ENCODE peak calls at places on chromosome 9, in eight cellular contexts. One of them, this sample, is unnamed.

GRCh38 chr9:114226289-114227055 is 71.1 kb downstream of the COL27A1 start:
- DNase-seq in tibial artery: no peak
- DNase-seq in pancreas: peak
- DNase-seq in A673: no peak
- DNase-seq in lower lobe of right lung: no peak
- DNase-seq in sigmoid colon: no peak
- DNase-seq in CD8-positive, alpha-beta memory T cell: no peak
- DNase-seq in fibroblast of lung: no peak
- DNase-seq in this sample: no peak

GRCh38 chr9:134647359-134648115 is 5.9 kb downstream of the COL5A1 start:
- DNase-seq in fibroblast of lung: no peak
- DNase-seq in sigmoid colon: no peak
- DNase-seq in lower lobe of right lung: no peak
- DNase-seq in tibial artery: no peak
- DNase-seq in pancreas: peak
- DNase-seq in CD8-positive, alpha-beta memory T cell: no peak
- DNase-seq in A673: no peak
- DNase-seq in this sample: no peak

GRCh38 chr9:113594484-113595299 is 131.2 kb downstream of the RGS3 start:
- DNase-seq in fibroblast of lung: no peak
- DNase-seq in pancreas: no peak
- DNase-seq in A673: no peak
- DNase-seq in lower lobe of right lung: peak
- DNase-seq in CD8-positive, alpha-beta memory T cell: no peak
- DNase-seq in tibial artery: peak
- DNase-seq in sigmoid colon: peak
- DNase-seq in this sample: no peak

GRCh38 chr9:137689745-137690529 is 71.1 kb downstream of the EHMT1 start:
- DNase-seq in A673: peak
- DNase-seq in fibroblast of lung: no peak
- DNase-seq in CD8-positive, alpha-beta memory T cell: no peak
- DNase-seq in pancreas: no peak
- DNase-seq in lower lobe of right lung: no peak
- DNase-seq in sigmoid colon: no peak
- DNase-seq in tibial artery: no peak
- DNase-seq in this sample: no peak

GRCh38 chr9:16624356-16624755 is 246.1 kb downstream of the BNC2 start:
- DNase-seq in A673: no peak
- DNase-seq in lower lobe of right lung: no peak
- DNase-seq in fibroblast of lung: no peak
- DNase-seq in CD8-positive, alpha-beta memory T cell: no peak
- DNase-seq in sigmoid colon: no peak
- DNase-seq in pancreas: no peak
- DNase-seq in tibial artery: no peak
- DNase-seq in this sample: no peak

GRCh38 chr9:22208846-22209585 is 199.9 kb upstream of the CDKN2B start:
- DNase-seq in fibroblast of lung: peak
- DNase-seq in sigmoid colon: no peak
- DNase-seq in pancreas: no peak
- DNase-seq in lower lobe of right lung: no peak
- DNase-seq in tibial artery: no peak
- DNase-seq in A673: no peak
- DNase-seq in CD8-positive, alpha-beta memory T cell: no peak
- DNase-seq in this sample: no peak

GRCh38 chr9:95383198-95383673 is 65.7 kb upstream of the FANCC start:
- DNase-seq in A673: peak
- DNase-seq in fibroblast of lung: peak
- DNase-seq in pancreas: no peak
- DNase-seq in lower lobe of right lung: no peak
- DNase-seq in tibial artery: no peak
- DNase-seq in sigmoid colon: no peak
- DNase-seq in CD8-positive, alpha-beta memory T cell: no peak
- DNase-seq in this sample: no peak

GRCh38 chr9:89759563-89759962 is 154.8 kb downstream of the GADD45G start:
- DNase-seq in pancreas: no peak
- DNase-seq in fibroblast of lung: no peak
- DNase-seq in lower lobe of right lung: no peak
- DNase-seq in A673: no peak
- DNase-seq in sigmoid colon: no peak
- DNase-seq in tibial artery: no peak
- DNase-seq in CD8-positive, alpha-beta memory T cell: no peak
- DNase-seq in this sample: no peak

GRCh38 chr9:104232781-104233341 is 138.8 kb downstream of the SMC2 start:
- DNase-seq in tibial artery: no peak
- DNase-seq in CD8-positive, alpha-beta memory T cell: no peak
- DNase-seq in fibroblast of lung: peak
- DNase-seq in lower lobe of right lung: no peak
- DNase-seq in pancreas: no peak
- DNase-seq in A673: no peak
- DNase-seq in sigmoid colon: no peak
- DNase-seq in this sample: no peak

GRCh38 chr9:129287595-129288305 is 109.7 kb upstream of the IER5L start:
- DNase-seq in lower lobe of right lung: peak
- DNase-seq in tibial artery: peak
- DNase-seq in pancreas: no peak
- DNase-seq in sigmoid colon: peak
- DNase-seq in CD8-positive, alpha-beta memory T cell: no peak
- DNase-seq in A673: no peak
- DNase-seq in fibroblast of lung: no peak
- DNase-seq in this sample: no peak

GRCh38 chr9:122042056-122042455 is 51.1 kb downstream of the TTLL11 start:
- DNase-seq in A673: no peak
- DNase-seq in sigmoid colon: no peak
- DNase-seq in fibroblast of lung: no peak
- DNase-seq in lower lobe of right lung: no peak
- DNase-seq in pancreas: no peak
- DNase-seq in CD8-positive, alpha-beta memory T cell: no peak
- DNase-seq in tibial artery: no peak
- DNase-seq in this sample: no peak

GRCh38 chr9:136206602-136207333 is 1.8 kb upstream of the LHX3 start:
- DNase-seq in fibroblast of lung: no peak
- DNase-seq in pancreas: peak
- DNase-seq in A673: no peak
- DNase-seq in sigmoid colon: no peak
- DNase-seq in lower lobe of right lung: no peak
- DNase-seq in CD8-positive, alpha-beta memory T cell: no peak
- DNase-seq in tibial artery: no peak
- DNase-seq in this sample: no peak

GRCh38 chr9:124749811-124750210 is 21.3 kb downstream of the NR6A1 start:
- DNase-seq in fibroblast of lung: peak
- DNase-seq in A673: no peak
- DNase-seq in lower lobe of right lung: no peak
- DNase-seq in tibial artery: no peak
- DNase-seq in sigmoid colon: no peak
- DNase-seq in CD8-positive, alpha-beta memory T cell: no peak
- DNase-seq in pancreas: no peak
- DNase-seq in this sample: no peak

GRCh38 chr9:129392093-129392541 is 214.1 kb upstream of the IER5L start:
- DNase-seq in A673: no peak
- DNase-seq in lower lobe of right lung: no peak
- DNase-seq in fibroblast of lung: no peak
- DNase-seq in pancreas: no peak
- DNase-seq in CD8-positive, alpha-beta memory T cell: no peak
- DNase-seq in tibial artery: no peak
- DNase-seq in sigmoid colon: no peak
- DNase-seq in this sample: no peak

GRCh38 chr9:6188906-6189305 is 26.7 kb upstream of the IL33 start:
- DNase-seq in pancreas: no peak
- DNase-seq in lower lobe of right lung: no peak
- DNase-seq in fibroblast of lung: no peak
- DNase-seq in sigmoid colon: no peak
- DNase-seq in CD8-positive, alpha-beta memory T cell: no peak
- DNase-seq in A673: no peak
- DNase-seq in tibial artery: no peak
- DNase-seq in this sample: no peak

GRCh38 chr9:14437336-14438231 is 123.6 kb upstream of the NFIB start:
- DNase-seq in A673: peak
- DNase-seq in fibroblast of lung: no peak
- DNase-seq in CD8-positive, alpha-beta memory T cell: no peak
- DNase-seq in sigmoid colon: no peak
- DNase-seq in pancreas: no peak
- DNase-seq in tibial artery: no peak
- DNase-seq in lower lobe of right lung: no peak
- DNase-seq in this sample: peak

GRCh38 chr9:35966433-35966832 is 8.5 kb upstream of the OR2S2 start:
- DNase-seq in pancreas: no peak
- DNase-seq in tibial artery: no peak
- DNase-seq in fibroblast of lung: no peak
- DNase-seq in lower lobe of right lung: no peak
- DNase-seq in sigmoid colon: no peak
- DNase-seq in CD8-positive, alpha-beta memory T cell: no peak
- DNase-seq in A673: no peak
- DNase-seq in this sample: no peak

GRCh38 chr9:128486201-128486600 is 18.3 kb upstream of the GLE1 start:
- DNase-seq in pancreas: no peak
- DNase-seq in fibroblast of lung: no peak
- DNase-seq in tibial artery: no peak
- DNase-seq in lower lobe of right lung: no peak
- DNase-seq in A673: no peak
- DNase-seq in CD8-positive, alpha-beta memory T cell: no peak
- DNase-seq in sigmoid colon: no peak
- DNase-seq in this sample: no peak

GRCh38 chr9:77997611-77998349 is 33.8 kb downstream of the GNAQ start:
- DNase-seq in pancreas: no peak
- DNase-seq in A673: peak
- DNase-seq in CD8-positive, alpha-beta memory T cell: no peak
- DNase-seq in sigmoid colon: peak
- DNase-seq in fibroblast of lung: no peak
- DNase-seq in tibial artery: peak
- DNase-seq in lower lobe of right lung: no peak
- DNase-seq in this sample: no peak

GRCh38 chr9:124309665-124310064 is 51.9 kb downstream of the NEK6 start:
- DNase-seq in pancreas: peak
- DNase-seq in tibial artery: peak
- DNase-seq in lower lobe of right lung: no peak
- DNase-seq in A673: peak
- DNase-seq in fibroblast of lung: peak
- DNase-seq in sigmoid colon: no peak
- DNase-seq in CD8-positive, alpha-beta memory T cell: no peak
- DNase-seq in this sample: no peak

GRCh38 chr9:75551866-75552265 is 338.6 kb upstream of the PCSK5 start:
- DNase-seq in pancreas: no peak
- DNase-seq in fibroblast of lung: peak
- DNase-seq in lower lobe of right lung: no peak
- DNase-seq in A673: no peak
- DNase-seq in tibial artery: no peak
- DNase-seq in CD8-positive, alpha-beta memory T cell: no peak
- DNase-seq in sigmoid colon: no peak
- DNase-seq in this sample: no peak

GRCh38 chr9:122376791-122377190 is 6.0 kb downstream of the PTGS1 start:
- DNase-seq in A673: no peak
- DNase-seq in CD8-positive, alpha-beta memory T cell: no peak
- DNase-seq in pancreas: no peak
- DNase-seq in lower lobe of right lung: no peak
- DNase-seq in tibial artery: no peak
- DNase-seq in sigmoid colon: peak
- DNase-seq in fibroblast of lung: no peak
- DNase-seq in this sample: no peak

DNA sequence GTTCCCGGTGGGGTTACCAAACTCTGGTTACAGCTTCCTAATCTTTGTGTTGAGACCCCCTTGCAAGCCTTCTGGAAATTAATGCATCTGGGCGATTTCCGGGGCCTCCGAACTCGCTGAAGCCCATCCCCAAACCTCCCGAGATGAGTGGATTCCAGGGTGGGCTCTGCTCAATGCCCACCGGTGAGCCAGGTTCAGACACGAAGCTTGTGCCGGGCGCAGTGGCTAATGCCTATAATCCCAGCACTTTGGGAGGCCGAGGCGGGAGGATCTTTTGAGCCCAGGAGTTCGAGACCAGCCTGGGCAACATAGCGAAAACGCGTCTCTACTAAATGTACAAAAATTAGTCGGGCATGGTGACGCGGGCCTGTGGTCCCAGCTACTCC is 371 bp upstream of the HACD4 start:
- DNase-seq in tibial artery: no peak
- DNase-seq in sigmoid colon: no peak
- DNase-seq in lower lobe of right lung: no peak
- DNase-seq in CD8-positive, alpha-beta memory T cell: no peak
- DNase-seq in fibroblast of lung: no peak
- DNase-seq in pancreas: no peak
- DNase-seq in A673: no peak
- DNase-seq in this sample: no peak
- H3K27ac ChIP-seq in tibial artery: peak
- H3K27ac ChIP-seq in sigmoid colon: peak
- H3K27ac ChIP-seq in lower lobe of right lung: peak
- H3K27ac ChIP-seq in CD8-positive, alpha-beta memory T cell: peak
- H3K27ac ChIP-seq in fibroblast of lung: no peak
- H3K27ac ChIP-seq in pancreas: peak
- H3K27ac ChIP-seq in A673: no peak
- H3K27ac ChIP-seq in this sample: peak

DNA sequence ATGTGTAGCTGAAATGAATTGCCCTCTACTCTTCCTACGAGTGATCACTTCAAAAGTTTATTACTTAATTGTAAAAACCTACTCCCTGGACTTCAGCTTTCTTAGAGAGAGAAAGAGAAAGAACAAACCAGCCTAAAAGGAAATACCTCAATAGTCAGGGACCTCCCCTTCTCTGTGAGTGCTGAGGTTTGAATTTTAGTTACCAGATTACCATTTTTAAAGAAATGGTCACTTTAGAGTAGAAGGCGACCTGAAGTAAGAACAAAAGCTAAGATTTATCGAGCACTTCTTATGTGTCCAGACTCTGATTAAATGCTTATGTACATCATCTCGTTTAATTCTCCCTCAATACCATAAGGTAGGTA is 11.3 kb downstream of the RAPGEF1 start:
- DNase-seq in pancreas: no peak
- DNase-seq in sigmoid colon: no peak
- DNase-seq in CD8-positive, alpha-beta memory T cell: peak
- DNase-seq in A673: no peak
- DNase-seq in tibial artery: no peak
- DNase-seq in lower lobe of right lung: no peak
- DNase-seq in fibroblast of lung: no peak
- DNase-seq in this sample: no peak
- H3K27ac ChIP-seq in pancreas: peak
- H3K27ac ChIP-seq in sigmoid colon: peak
- H3K27ac ChIP-seq in CD8-positive, alpha-beta memory T cell: peak
- H3K27ac ChIP-seq in A673: no peak
- H3K27ac ChIP-seq in tibial artery: peak
- H3K27ac ChIP-seq in lower lobe of right lung: peak
- H3K27ac ChIP-seq in fibroblast of lung: no peak
- H3K27ac ChIP-seq in this sample: no peak

DNA sequence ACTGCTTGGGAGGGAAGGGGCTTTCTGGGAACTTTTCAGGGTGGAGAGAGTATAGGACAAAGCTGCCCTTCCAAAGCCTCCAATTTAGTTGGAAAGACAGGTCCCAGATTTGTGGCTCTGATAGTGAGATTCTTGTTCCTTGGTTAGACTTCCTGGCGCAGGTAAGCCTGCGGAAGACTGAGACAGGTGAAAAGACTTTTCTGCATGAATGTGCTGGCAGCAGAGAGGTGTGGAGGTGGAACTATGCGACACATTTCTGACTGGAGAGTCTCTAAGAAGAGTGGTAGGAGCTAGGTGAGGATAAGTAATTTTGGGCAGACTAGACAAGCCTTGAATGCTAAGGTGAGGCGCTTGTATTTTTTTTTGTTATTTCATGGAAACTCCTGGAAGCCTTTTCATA is 29.9 kb downstream of the NANS start:
- DNase-seq in lower lobe of right lung: no peak
- DNase-seq in CD8-positive, alpha-beta memory T cell: no peak
- DNase-seq in tibial artery: no peak
- DNase-seq in fibroblast of lung: no peak
- DNase-seq in A673: no peak
- DNase-seq in sigmoid colon: no peak
- DNase-seq in pancreas: no peak
- DNase-seq in this sample: no peak
- H3K27ac ChIP-seq in lower lobe of right lung: no peak
- H3K27ac ChIP-seq in CD8-positive, alpha-beta memory T cell: no peak
- H3K27ac ChIP-seq in tibial artery: no peak
- H3K27ac ChIP-seq in fibroblast of lung: no peak
- H3K27ac ChIP-seq in A673: no peak
- H3K27ac ChIP-seq in sigmoid colon: no peak
- H3K27ac ChIP-seq in pancreas: no peak
- H3K27ac ChIP-seq in this sample: no peak

GRCh38 chr9:133527444-133527920 is 2.7 kb upstream of the MYMK start:
- DNase-seq in A673: no peak
- DNase-seq in sigmoid colon: peak
- DNase-seq in tibial artery: no peak
- DNase-seq in lower lobe of right lung: no peak
- DNase-seq in pancreas: peak
- DNase-seq in fibroblast of lung: peak
- DNase-seq in CD8-positive, alpha-beta memory T cell: no peak
- DNase-seq in this sample: peak
- H3K27ac ChIP-seq in A673: peak
- H3K27ac ChIP-seq in sigmoid colon: peak
- H3K27ac ChIP-seq in tibial artery: no peak
- H3K27ac ChIP-seq in lower lobe of right lung: peak
- H3K27ac ChIP-seq in pancreas: no peak
- H3K27ac ChIP-seq in fibroblast of lung: no peak
- H3K27ac ChIP-seq in CD8-positive, alpha-beta memory T cell: no peak
- H3K27ac ChIP-seq in this sample: peak